ENCODE peak calls at places on chromosomes 1 and 21, in seven cellular contexts. E is stimulated activated CD4-positive, alpha-beta T cell treated with anti-CD3 and anti-CD28 coated beads, Interleukin-2, amount 100 ng/mL, for 48 hours; Y is memory B cell; B is T follicular helper cell; H is BJ; A is COR-L47; X is A172. R is an unnamed sample.

GRCh38 chr1:24749886-24750285 is 4.6 kb downstream of the CLIC4 start:
- DNase-seq in E (no peak), Y (no peak), B (no peak), H (no peak), A (no peak), X (no peak), R (no peak)

GRCh38 chr1:213095467-213095866 is 44.4 kb downstream of the RPS6KC1 start:
- DNase-seq in E (no peak), Y (no peak), B (no peak), H (no peak), A (no peak), X (no peak), R (no peak)

GRCh38 chr1:206631085-206631509 is 4.2 kb upstream of the DYRK3 start:
- DNase-seq in E (no peak), Y (no peak), B (no peak), H (no peak), A (peak; percentile 89), X (peak; percentile 78), R (peak; percentile 44)

GRCh38 chr1:217921126-217921900 is 290.2 kb downstream of the SPATA17 start:
- DNase-seq in E (no peak), Y (no peak), B (no peak), H (no peak), A (no peak), X (peak; percentile 77), R (no peak)

GRCh38 chr1:28370220-28371010 is 875 bp downstream of the PHACTR4 start:
- DNase-seq in E (peak; percentile 16), Y (no peak), B (no peak), H (no peak), A (peak; percentile 43), X (no peak), R (peak; percentile 45)

GRCh38 chr1:41504126-41505035 is 19.9 kb upstream of the EDN2 start:
- DNase-seq in E (no peak), Y (no peak), B (no peak), H (no peak), A (peak; percentile 17), X (peak; percentile 85), R (no peak)

GRCh38 chr1:81604982-81605381 is 195.8 kb upstream of the ADGRL2 start:
- DNase-seq in E (no peak), Y (no peak), B (no peak), H (no peak), A (no peak), X (no peak), R (no peak)

GRCh38 chr1:83920320-83920719 is 78.6 kb downstream of the TTLL7 start:
- DNase-seq in E (no peak), Y (no peak), B (no peak), H (no peak), A (no peak), X (no peak), R (no peak)

GRCh38 chr1:166164995-166165660 is 1.7 kb downstream of the FAM78B start:
- DNase-seq in E (peak; percentile 14), Y (no peak), B (no peak), H (no peak), A (no peak), X (no peak), R (peak; percentile 49)

GRCh38 chr1:83998205-83998598 is 730 bp downstream of the TTLL7 start:
- DNase-seq in E (no peak), Y (no peak), B (no peak), H (no peak), A (no peak), X (peak; percentile 4), R (no peak)

GRCh38 chr21:45737485-45738166 is 94.1 kb downstream of the PCBP3 start:
- DNase-seq in E (no peak), Y (no peak), B (no peak), H (no peak), A (no peak), X (no peak), R (no peak)

GRCh38 chr1:48003741-48004503 is 6.7 kb upstream of the TRABD2B start:
- DNase-seq in E (no peak), Y (no peak), B (no peak), H (no peak), A (peak; percentile 36), X (no peak), R (no peak)

GRCh38 chr1:224182057-224182865 is 779 bp upstream of the DEGS1 start:
- DNase-seq in E (peak; percentile 33), Y (no peak), B (peak; percentile 39), H (no peak), A (peak; percentile 1), X (peak; percentile 33), R (peak; percentile 69)

GRCh38 chr1:147336290-147336689 is 93.8 kb downstream of the CHD1L start:
- DNase-seq in E (no peak), Y (no peak), B (no peak), H (no peak), A (no peak), X (no peak), R (no peak)

GRCh38 chr21:42672699-42673458 is 19.5 kb downstream of the PDE9A start:
- DNase-seq in E (no peak), Y (no peak), B (no peak), H (no peak), A (no peak), X (peak; percentile 92), R (no peak)

GRCh38 chr1:90919900-90920299 is 101.9 kb downstream of the ZNF644 start:
- DNase-seq in E (no peak), Y (no peak), B (no peak), H (no peak), A (no peak), X (no peak), R (no peak)

GRCh38 chr1:42888013-42888633 is 41.7 kb downstream of the ZNF691 start:
- DNase-seq in E (no peak), Y (no peak), B (no peak), H (no peak), A (no peak), X (no peak), R (no peak)

GRCh38 chr1:2961081-2961480 is 60.2 kb upstream of the ACTRT2 start:
- DNase-seq in E (no peak), Y (no peak), B (no peak), H (no peak), A (no peak), X (no peak), R (no peak)

GRCh38 chr1:102099916-102100315 is 103.2 kb upstream of the OLFM3 start:
- DNase-seq in E (no peak), Y (no peak), B (no peak), H (no peak), A (no peak), X (no peak), R (no peak)

GRCh38 chr1:10920063-10920626 is 92.3 kb upstream of the TARDBP start:
- DNase-seq in E (no peak), Y (no peak), B (no peak), H (no peak), A (no peak), X (no peak), R (no peak)

GRCh38 chr1:11286735-11287410 is 13.9 kb downstream of the UBIAD1 start:
- DNase-seq in E (no peak), Y (no peak), B (no peak), H (no peak), A (no peak), X (no peak), R (no peak)

GRCh38 chr1:160539896-160540858 is 17.1 kb upstream of the SLAMF6 start:
- DNase-seq in E (peak; percentile 34), Y (peak; percentile 37), B (peak; percentile 35), H (no peak), A (no peak), X (peak; percentile 78), R (peak; percentile 71)

GRCh38 chr1:68464891-68465290 is 15.1 kb upstream of the RPE65 start:
- DNase-seq in E (no peak), Y (no peak), B (no peak), H (no peak), A (no peak), X (no peak), R (no peak)

GRCh38 chr1:185813401-185813979 is 79.3 kb downstream of the HMCN1 start:
- DNase-seq in E (no peak), Y (no peak), B (no peak), H (no peak), A (peak; percentile 76), X (peak; percentile 60), R (no peak)

GRCh38 chr1:171226757-171227370 is 21.4 kb upstream of the FMO1 start:
- DNase-seq in E (peak; percentile 1), Y (no peak), B (no peak), H (no peak), A (peak; percentile 35), X (peak; percentile 71), R (peak; percentile 33)

GRCh38 chr1:221759436-221759835 is 17.5 kb upstream of the DUSP10 start:
- DNase-seq in E (no peak), Y (no peak), B (no peak), H (no peak), A (no peak), X (peak; percentile 76), R (no peak)

GRCh38 chr21:17730782-17731181 is 88.4 kb downstream of the C21orf91 start:
- DNase-seq in E (no peak), Y (no peak), B (no peak), H (no peak), A (no peak), X (peak; percentile 4), R (no peak)

GRCh38 chr1:201214886-201215285 is 24.3 kb downstream of the IGFN1 start:
- DNase-seq in E (no peak), Y (no peak), B (no peak), H (no peak), A (no peak), X (no peak), R (no peak)

GRCh38 chr1:162856260-162856659 is 4.7 kb downstream of the CCDC190 start:
- DNase-seq in E (no peak), Y (no peak), B (no peak), H (peak; percentile 85), A (no peak), X (peak; percentile 99), R (no peak)

GRCh38 chr1:212514056-212514614 is 81.4 kb downstream of the NENF start:
- DNase-seq in E (no peak), Y (peak; percentile 15), B (no peak), H (no peak), A (peak; percentile 49), X (peak; percentile 98), R (peak; percentile 45)

GRCh38 chr1:48002142-48002541 is 5.0 kb upstream of the TRABD2B start:
- DNase-seq in E (no peak), Y (no peak), B (no peak), H (no peak), A (no peak), X (no peak), R (no peak)

GRCh38 chr1:216416488-216416887 is 6.8 kb downstream of the USH2A start:
- DNase-seq in E (no peak), Y (no peak), B (no peak), H (no peak), A (no peak), X (no peak), R (no peak)

GRCh38 chr1:174005032-174005431 is 17.1 kb downstream of the RC3H1 start:
- DNase-seq in E (no peak), Y (no peak), B (no peak), H (no peak), A (no peak), X (no peak), R (no peak)

GRCh38 chr1:216742625-216743024 is 19.4 kb upstream of the ESRRG start:
- DNase-seq in E (no peak), Y (no peak), B (no peak), H (no peak), A (peak; percentile 16), X (peak; percentile 17), R (no peak)

GRCh38 chr21:44876849-44877575 is 3.5 kb upstream of the PTTG1IP start:
- DNase-seq in E (no peak), Y (no peak), B (no peak), H (no peak), A (no peak), X (no peak), R (no peak)

GRCh38 chr1:203649551-203650011 is 22.9 kb downstream of the ATP2B4 start:
- DNase-seq in E (peak; percentile 36), Y (peak; percentile 19), B (peak; percentile 23), H (no peak), A (no peak), X (no peak), R (peak; percentile 78)

GRCh38 chr1:150578278-150579109 is 916 bp downstream of the MCL1 start:
- DNase-seq in E (no peak), Y (peak; percentile 34), B (no peak), H (peak; percentile 57), A (peak; percentile 66), X (peak; percentile 91), R (peak; percentile 73)